ENCODE peak calls at places on chromosomes 5 and 9, in five cellular contexts. Z is A549, U is H1, K is testis, A is K562. C is an unnamed sample.

GRCh38 chr9:95266649-95267048 is 50.9 kb downstream of the FANCC start:
- DNase-seq in A (no peak), K (no peak), U (no peak), Z (no peak), C (no peak)

GRCh38 chr9:130078547-130078946 is 24.8 kb downstream of the GPR107 start:
- DNase-seq in U (no peak), K (no peak), A (no peak), Z (no peak), C (peak; percentile 7)

GRCh38 chr9:93255994-93256877 is 72.3 kb downstream of the WNK2 start:
- DNase-seq in A (no peak), K (no peak), U (no peak), Z (no peak), C (peak; percentile 57)

GRCh38 chr5:104456122-104456521 is 893.5 kb upstream of the NUDT12 start:
- DNase-seq in U (no peak), K (no peak), Z (no peak), A (no peak), C (no peak)

GRCh38 chr5:10595305-10595677 is 31.4 kb downstream of the ANKRD33B start:
- DNase-seq in U (no peak), A (no peak), Z (no peak), K (no peak), C (no peak)

GRCh38 chr9:16337322-16338029 is 533.0 kb downstream of the BNC2 start:
- DNase-seq in Z (peak; percentile 69), U (no peak), K (no peak), A (no peak), C (no peak)

GRCh38 chr9:6229604-6230003 is 14.0 kb downstream of the IL33 start:
- DNase-seq in Z (no peak), A (no peak), K (no peak), U (no peak), C (no peak)

GRCh38 chr9:24464321-24464951 is 81.3 kb downstream of the IZUMO3 start:
- DNase-seq in U (peak; percentile 3), K (no peak), A (no peak), Z (no peak), C (no peak)

GRCh38 chr5:76341935-76342334 is 61.1 kb upstream of the IQGAP2 start:
- DNase-seq in Z (no peak), A (no peak), K (no peak), U (no peak), C (no peak)

GRCh38 chr5:84430079-84430478 is 45.4 kb upstream of the EDIL3 start:
- DNase-seq in Z (no peak), A (no peak), U (no peak), K (no peak), C (no peak)

DNA sequence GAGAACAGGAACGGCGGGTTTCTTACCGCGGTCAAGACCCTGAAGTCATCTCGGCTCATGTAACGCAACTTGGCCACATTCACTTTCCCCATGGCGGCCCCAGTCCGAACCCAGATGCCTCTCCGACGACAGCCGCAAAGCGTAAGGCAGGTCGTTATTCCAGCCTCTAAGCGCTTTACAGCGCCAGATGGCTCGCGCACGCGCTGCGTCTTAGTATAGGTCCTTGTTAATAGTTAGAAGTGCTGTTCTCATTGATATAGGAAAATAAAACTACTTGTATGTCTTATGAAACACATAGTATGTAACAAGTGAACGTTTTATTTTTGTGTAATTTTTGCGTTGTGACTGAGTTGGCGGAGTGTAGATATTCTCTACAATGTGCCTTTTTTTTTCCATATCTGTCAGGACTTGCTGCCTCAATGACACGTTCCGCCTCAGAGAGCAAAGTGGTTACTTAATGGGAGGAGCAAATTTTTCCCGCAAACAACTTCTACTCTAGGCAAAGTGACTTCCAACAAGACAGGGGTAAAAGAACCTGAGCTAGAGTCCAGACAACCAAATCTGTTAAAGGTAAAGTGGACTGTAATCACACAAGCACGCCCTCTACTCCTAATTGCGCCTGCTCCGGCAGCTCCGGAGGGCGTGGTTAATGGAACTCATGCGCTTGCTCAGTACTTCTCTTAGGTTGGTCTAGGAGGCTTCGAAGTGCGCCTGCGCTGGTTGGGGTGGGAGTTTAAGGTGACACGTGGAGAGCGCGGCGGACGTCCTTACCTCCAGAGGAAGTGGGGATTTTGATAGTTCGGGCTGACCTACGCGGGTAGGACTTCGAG is at the start of gene RIOK2:
- DNase-seq in A (peak; percentile 91), K (peak; percentile 97), Z (peak; percentile 89), U (peak; percentile 87), C (peak; percentile 95)
- TF ChIP-seq POLR2A in A (peak; percentile 86), K (no peak), Z (peak; percentile 85), U (peak; percentile 58), C (peak; percentile 54)

GRCh38 chr9:76643399-76644117 is 120.7 kb upstream of the PCA3 start:
- DNase-seq in K (no peak), Z (no peak), A (no peak), U (no peak), C (no peak)
- TF ChIP-seq POLR2A in K (no peak), Z (no peak), A (no peak), U (no peak), C (no peak)

GRCh38 chr9:114192539-114192938 is 37.2 kb downstream of the COL27A1 start:
- DNase-seq in Z (no peak), A (no peak), U (no peak), K (no peak), C (no peak)

GRCh38 chr9:114193090-114193489 is 37.8 kb downstream of the COL27A1 start:
- DNase-seq in Z (no peak), A (no peak), K (no peak), U (no peak), C (no peak)

GRCh38 chr9:114186793-114187289 is 31.5 kb downstream of the COL27A1 start:
- DNase-seq in U (no peak), A (no peak), K (no peak), Z (no peak), C (no peak)

GRCh38 chr9:114190563-114190905 is 35.2 kb downstream of the COL27A1 start:
- DNase-seq in U (no peak), Z (no peak), K (no peak), A (no peak), C (no peak)

GRCh38 chr9:114189823-114190562 is 34.7 kb downstream of the COL27A1 start:
- DNase-seq in U (no peak), K (no peak), Z (no peak), A (no peak), C (no peak)
- TF ChIP-seq POLR2A in U (no peak), K (no peak), Z (no peak), A (no peak), C (no peak)

GRCh38 chr9:114834386-114834785 is 28.5 kb upstream of the TNFSF15 start:
- DNase-seq in U (no peak), Z (no peak), K (no peak), A (no peak), C (no peak)

GRCh38 chr9:114836769-114837168 is 30.9 kb upstream of the TNFSF15 start:
- DNase-seq in Z (no peak), K (no peak), U (no peak), A (no peak), C (no peak)

GRCh38 chr9:114837923-114838322 is 32.1 kb upstream of the TNFSF15 start:
- DNase-seq in U (no peak), A (no peak), K (no peak), Z (no peak), C (no peak)
- TF ChIP-seq POLR2A in U (no peak), A (no peak), K (no peak), Z (no peak), C (no peak)

GRCh38 chr9:127612993-127613954 is 1.2 kb downstream of the STXBP1 start:
- DNase-seq in K (peak; percentile 61), A (peak; percentile 70), Z (peak; percentile 70), U (no peak), C (peak; percentile 91)
- TF ChIP-seq POLR2A in K (no peak), A (no peak), Z (peak; percentile 9), U (no peak), C (peak; percentile 25)

GRCh38 chr5:43105369-43106289 is 15.1 kb upstream of the ZNF131 start:
- DNase-seq in U (peak; percentile 93), K (peak; percentile 94), Z (peak; percentile 80), A (peak; percentile 92), C (peak; percentile 94)
- TF ChIP-seq POLR2A in U (no peak), K (no peak), Z (no peak), A (no peak), C (no peak)

GRCh38 chr5:73663161-73663859 is 37.3 kb downstream of the ARHGEF28 start:
- DNase-seq in A (no peak), K (no peak), Z (no peak), U (no peak), C (no peak)
- TF ChIP-seq POLR2A in A (no peak), K (no peak), Z (no peak), U (no peak), C (no peak)

GRCh38 chr5:154422298-154422697 is 23.5 kb upstream of the SAP30L start:
- DNase-seq in K (no peak), U (no peak), Z (no peak), A (no peak), C (no peak)

GRCh38 chr5:154415114-154415513 is 30.7 kb upstream of the SAP30L start:
- DNase-seq in Z (no peak), A (no peak), U (no peak), K (no peak), C (no peak)

GRCh38 chr5:154421868-154422267 is 23.9 kb upstream of the SAP30L start:
- DNase-seq in K (no peak), U (no peak), A (peak; percentile 59), Z (no peak), C (no peak)

GRCh38 chr5:154419236-154419635 is 26.6 kb upstream of the SAP30L start:
- DNase-seq in K (no peak), U (no peak), Z (no peak), A (no peak), C (no peak)

DNA sequence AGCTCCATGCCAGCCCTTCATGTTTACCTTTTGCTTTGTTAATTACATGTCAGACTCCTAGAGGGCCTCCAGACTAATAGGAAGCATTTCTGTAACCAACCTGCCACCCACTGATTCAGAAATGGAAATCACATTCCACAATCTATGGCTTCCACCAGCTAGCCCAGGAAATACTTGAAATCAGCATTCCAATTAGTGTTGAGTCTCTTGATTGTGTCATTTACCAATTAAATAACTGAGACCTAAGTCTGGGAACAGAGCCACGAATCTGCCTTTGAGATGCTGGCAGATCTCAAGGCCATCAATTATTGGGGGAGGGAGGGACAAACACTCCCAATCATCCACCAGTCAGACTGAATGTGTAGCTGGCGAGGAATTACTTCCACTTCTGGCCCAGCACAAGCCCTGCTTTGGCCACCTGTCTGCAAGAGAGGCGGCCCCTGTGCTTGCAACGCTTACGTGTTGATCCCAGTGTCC is 27.4 kb upstream of the SAP30L start:
- DNase-seq in Z (no peak), U (no peak), A (no peak), K (peak; percentile 24), C (no peak)
- TF ChIP-seq POLR2A in Z (no peak), U (no peak), A (no peak), K (no peak), C (no peak)

GRCh38 chr5:8005416-8005815 is 136.5 kb downstream of the MTRR start:
- DNase-seq in K (no peak), Z (no peak), A (no peak), U (no peak), C (no peak)
- TF ChIP-seq POLR2A in K (no peak), Z (no peak), A (no peak), U (no peak), C (no peak)